ENCODE peak calls at places on chromosomes 11 and 22, in nine cellular contexts. D, C, T, Q, B, G, W, L and J are unnamed samples.

GRCh38 chr22:26586556-26587325 is 3.2 kb downstream of the TPST2 start:
- DNase-seq in W (no peak), T (peak; percentile 53), D (no peak), C (no peak), L (no peak), Q (no peak), G (no peak), B (no peak), J (no peak)

GRCh38 chr11:17921620-17922473 is 91.0 kb downstream of the SERGEF start:
- DNase-seq in T (no peak), D (no peak), C (peak; percentile 62), Q (peak; percentile 8), L (no peak), B (no peak), G (no peak), W (peak; percentile 36), J (peak; percentile 65)

GRCh38 chr11:114318361-114318760 is 22.2 kb downstream of the NNMT start:
- DNase-seq in T (no peak), W (no peak), D (no peak), L (peak; percentile 18), C (no peak), B (no peak), Q (no peak), G (no peak), J (no peak)

GRCh38 chr22:40799008-40799407 is 20.1 kb downstream of the SLC25A17 start:
- DNase-seq in G (no peak), Q (no peak), B (no peak), C (no peak), L (no peak), T (no peak), D (no peak), W (no peak), J (no peak)

GRCh38 chr22:45534339-45535192 is 31.9 kb downstream of the FBLN1 start:
- DNase-seq in T (no peak), L (no peak), C (peak; percentile 72), G (no peak), B (no peak), D (no peak), Q (no peak), W (peak; percentile 86), J (peak; percentile 33)

GRCh38 chr22:43228330-43228729 is 41.4 kb upstream of the TTLL12 start:
- DNase-seq in L (peak; percentile 57), W (peak; percentile 10), D (no peak), Q (peak; percentile 69), G (no peak), B (no peak), T (no peak), C (peak; percentile 49), J (peak; percentile 12)

GRCh38 chr22:43560651-43561050 is 148.8 kb downstream of the MPPED1 start:
- DNase-seq in C (no peak), D (no peak), B (no peak), L (no peak), W (no peak), G (no peak), Q (no peak), T (no peak), J (no peak)

GRCh38 chr22:49008682-49009235 is 818.9 kb downstream of the BRD1 start:
- DNase-seq in C (peak; percentile 1), T (no peak), D (no peak), G (peak; percentile 25), L (no peak), Q (no peak), W (no peak), B (no peak), J (no peak)

GRCh38 chr11:61007383-61007970 is 36.0 kb downstream of the CD6 start:
- DNase-seq in C (peak; percentile 62), Q (no peak), B (no peak), D (no peak), L (peak; percentile 61), W (no peak), T (no peak), G (peak; percentile 70), J (no peak)

GRCh38 chr11:110128161-110128560 is 35.0 kb downstream of the ZC3H12C start:
- DNase-seq in Q (no peak), C (no peak), B (no peak), L (peak; percentile 93), T (no peak), G (no peak), W (peak; percentile 42), D (no peak), J (peak; percentile 44)

GRCh38 chr11:124745270-124745834 is 5.6 kb downstream of the NRGN start:
- DNase-seq in T (no peak), C (no peak), L (peak; percentile 38), Q (no peak), B (no peak), G (no peak), D (no peak), W (no peak), J (no peak)

GRCh38 chr11:62882428-62882742 is 1.7 kb downstream of the SLC3A2 start:
- DNase-seq in D (no peak), Q (no peak), T (no peak), C (no peak), B (no peak), G (no peak), L (no peak), W (no peak), J (no peak)

DNA sequence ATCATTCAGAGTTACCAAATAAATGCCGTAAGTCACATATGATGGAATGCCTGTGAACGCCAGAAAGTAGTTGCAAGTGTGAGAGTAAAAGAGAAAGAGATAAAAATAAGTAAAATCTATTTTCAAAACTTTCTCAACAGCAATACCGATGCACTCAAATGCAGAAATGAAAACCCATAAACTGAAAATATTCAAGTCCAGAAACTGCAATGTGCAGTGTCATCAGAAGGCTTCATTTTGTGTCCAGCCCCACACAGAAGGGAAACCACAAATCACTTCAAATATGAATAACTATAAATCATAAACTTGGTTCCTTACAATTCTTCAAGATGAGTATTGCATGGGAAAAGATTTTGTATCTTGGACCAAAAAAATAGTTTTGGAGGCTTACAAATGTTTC is 375.2 kb upstream of the ANO5 start:
- DNase-seq in T (no peak), B (no peak), G (no peak), L (no peak), D (no peak), C (no peak), Q (no peak), W (no peak), J (no peak)
- H3K27ac ChIP-seq in T (no peak overlapping the region), B (no peak overlapping the region), G (no peak overlapping the region), L (no peak overlapping the region), D (no peak overlapping the region), C (no peak overlapping the region), Q (no peak overlapping the region), W (no peak overlapping the region), J (no peak overlapping the region)

DNA sequence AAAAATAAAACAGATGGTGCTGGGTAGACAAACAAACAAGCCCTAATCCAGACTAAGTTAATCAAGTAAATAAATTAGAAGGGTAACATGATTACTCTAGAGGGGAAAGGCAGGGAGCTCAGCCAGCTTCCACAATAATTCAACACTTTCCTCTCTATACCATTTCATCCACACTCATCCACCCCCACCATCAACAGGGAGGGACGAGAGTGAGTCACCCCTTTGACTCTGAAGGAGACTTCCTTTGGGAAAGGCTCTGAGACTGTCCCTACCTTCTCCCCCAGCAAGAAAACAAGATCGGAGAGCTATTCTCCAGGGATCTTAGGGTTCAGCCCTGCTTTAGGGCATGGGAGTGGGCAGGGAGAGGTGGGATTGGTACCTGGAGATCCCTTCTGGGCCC is 33.1 kb downstream of the TRIM66 start:
- DNase-seq in T (no peak), D (no peak), B (no peak), G (no peak), L (no peak), W (peak; percentile 68), C (no peak), Q (no peak), J (peak; percentile 65)
- H3K27ac ChIP-seq in T (no peak overlapping the region), D (no peak overlapping the region), B (no peak overlapping the region), G (no peak overlapping the region), L (no peak overlapping the region), W (peak overlapping the region; percentile 13), C (no peak overlapping the region), Q (no peak overlapping the region), J (no peak overlapping the region)

GRCh38 chr22:38751066-38751421 is 4.8 kb downstream of the SUN2 start:
- DNase-seq in T (no peak), G (no peak), W (no peak), D (no peak), C (no peak), B (no peak), Q (no peak), L (no peak), J (no peak)

GRCh38 chr22:38751422-38752346 is 4.1 kb downstream of the SUN2 start:
- DNase-seq in G (peak; percentile 87), W (no peak), L (no peak), B (no peak), D (peak; percentile 90), Q (no peak), C (no peak), T (peak; percentile 91), J (no peak)

GRCh38 chr22:38748487-38749136 is 7.2 kb downstream of the SUN2 start:
- DNase-seq in L (no peak), C (no peak), B (no peak), Q (no peak), T (no peak), D (no peak), W (no peak), G (no peak), J (no peak)

GRCh38 chr22:38750638-38751037 is 5.2 kb downstream of the SUN2 start:
- DNase-seq in W (no peak), Q (no peak), C (no peak), L (no peak), D (no peak), T (no peak), G (no peak), B (no peak), J (no peak)

GRCh38 chr22:38750104-38750503 is 5.7 kb downstream of the SUN2 start:
- DNase-seq in T (no peak), B (no peak), L (no peak), D (no peak), Q (no peak), C (no peak), W (no peak), G (no peak), J (no peak)
- H3K27ac ChIP-seq in T (peak overlapping the region; percentile 51), B (peak overlapping the region; percentile 84), L (no peak overlapping the region), D (peak overlapping the region; percentile 62), Q (no peak overlapping the region), C (no peak overlapping the region), W (no peak overlapping the region), G (no peak overlapping the region), J (no peak overlapping the region)

GRCh38 chr11:74339619-74340018 is 28.2 kb upstream of the P4HA3 start:
- DNase-seq in T (no peak), G (no peak), Q (no peak), L (no peak), D (no peak), C (no peak), W (no peak), B (no peak), J (no peak)

GRCh38 chr11:74347381-74347780 is 35.9 kb upstream of the P4HA3 start:
- DNase-seq in Q (no peak), W (peak; percentile 62), D (no peak), C (no peak), G (no peak), T (no peak), B (no peak), L (no peak), J (peak; percentile 17)

GRCh38 chr11:74345420-74345819 is 34.0 kb upstream of the P4HA3 start:
- DNase-seq in Q (no peak), T (no peak), C (no peak), W (peak; percentile 61), D (no peak), B (no peak), L (no peak), G (no peak), J (no peak)

GRCh38 chr11:74338963-74339362 is 27.5 kb upstream of the P4HA3 start:
- DNase-seq in G (no peak), C (peak; percentile 37), L (no peak), Q (no peak), B (no peak), W (no peak), D (no peak), T (no peak), J (no peak)

GRCh38 chr11:74341926-74342325 is 30.5 kb upstream of the P4HA3 start:
- DNase-seq in B (no peak), W (no peak), G (no peak), T (no peak), L (no peak), Q (no peak), D (no peak), C (no peak), J (no peak)
- H3K27ac ChIP-seq in B (no peak overlapping the region), W (no peak overlapping the region), G (no peak overlapping the region), T (no peak overlapping the region), L (no peak overlapping the region), Q (no peak overlapping the region), D (no peak overlapping the region), C (no peak overlapping the region), J (no peak overlapping the region)